ENCODE peak calls at places on chromosomes 7 and 10, in seven cellular contexts. X is heart right ventricle; V is esophagus squamous epithelium; F is CD4-positive, alpha-beta memory T cell; I is naive thymus-derived CD4-positive, alpha-beta T cell; Q is stomach; C is Peyer's patch. T is an unnamed sample. For H3K4me1, the result is how much of the 10 kb centered on the place peaks cover.

GRCh38 chr10:58969578-58969977 is 206.9 kb upstream of the PHYHIPL start:
- DNase-seq in X (no peak), V (no peak), F (no peak), I (no peak), Q (no peak), C (no peak), T (no peak)

GRCh38 chr10:30368065-30368718 is 19.1 kb upstream of the MTPAP start:
- DNase-seq in X (peak), V (no peak), F (no peak), I (no peak), Q (no peak), C (no peak), T (no peak)

GRCh38 chr7:43053968-43054367 is 58.5 kb upstream of the HECW1 start:
- DNase-seq in X (no peak), V (no peak), F (no peak), I (no peak), Q (no peak), C (no peak), T (no peak)

GRCh38 chr7:40673285-40673684 is 538.5 kb downstream of the SUGCT start:
- DNase-seq in X (no peak), V (no peak), F (no peak), I (no peak), Q (no peak), C (no peak), T (no peak)

GRCh38 chr7:144006029-144006428 is 5.9 kb downstream of the OR6B1 start:
- DNase-seq in X (no peak), V (no peak), F (no peak), I (no peak), Q (no peak), C (no peak), T (no peak)

GRCh38 chr7:69782917-69783684 is 184.8 kb downstream of the AUTS2 start:
- DNase-seq in X (peak), V (no peak), F (no peak), I (no peak), Q (no peak), C (no peak), T (no peak)

GRCh38 chr7:120165231-120165630 is 107.7 kb upstream of the KCND2 start:
- DNase-seq in X (no peak), V (no peak), F (no peak), I (no peak), Q (no peak), C (no peak), T (no peak)

GRCh38 chr7:144132262-144132661 is 9.3 kb downstream of the OR2A14 start:
- DNase-seq in X (no peak), V (no peak), F (no peak), I (no peak), Q (no peak), C (no peak), T (no peak)

GRCh38 chr7:106039486-106040060 is 72.5 kb downstream of the SYPL1 start:
- DNase-seq in X (no peak), V (no peak), F (no peak), I (no peak), Q (no peak), C (no peak), T (no peak)

GRCh38 chr7:38330861-38331709 is 57.6 kb upstream of the TARP start:
- DNase-seq in X (no peak), V (no peak), F (no peak), I (no peak), Q (no peak), C (no peak), T (no peak)

GRCh38 chr7:140342732-140343514 is 55.4 kb downstream of the SLC37A3 start:
- DNase-seq in X (peak), V (no peak), F (no peak), I (no peak), Q (peak), C (peak), T (no peak)

GRCh38 chr7:166370-167060 is 25.9 kb upstream of the FAM20C start:
- DNase-seq in X (no peak), V (no peak), F (no peak), I (no peak), Q (no peak), C (no peak), T (no peak)

GRCh38 chr7:30142710-30143109 is 7.9 kb downstream of the MTURN start:
- DNase-seq in X (no peak), V (no peak), F (no peak), I (no peak), Q (peak), C (no peak), T (no peak)

GRCh38 chr10:107548301-107548700 is 383.8 kb upstream of the SORCS1 start:
- DNase-seq in X (no peak), V (no peak), F (no peak), I (no peak), Q (no peak), C (no peak), T (no peak)

GRCh38 chr10:107546239-107546638 is 381.7 kb upstream of the SORCS1 start:
- DNase-seq in X (no peak), V (no peak), F (no peak), I (no peak), Q (no peak), C (no peak), T (no peak)

GRCh38 chr10:107544706-107545520 is 380.4 kb upstream of the SORCS1 start:
- DNase-seq in X (no peak), V (no peak), F (no peak), I (no peak), Q (no peak), C (no peak), T (no peak)

GRCh38 chr10:107546986-107547385 is 382.5 kb upstream of the SORCS1 start:
- DNase-seq in X (no peak), V (no peak), F (no peak), I (no peak), Q (no peak), C (no peak), T (no peak)

GRCh38 chr10:107545717-107546116 is 381.2 kb upstream of the SORCS1 start:
- DNase-seq in X (no peak), V (no peak), F (no peak), I (no peak), Q (no peak), C (no peak), T (no peak)
- H3K4me3 ChIP-seq in X (no peak), V (no peak), F (no peak), I (no peak), Q (no peak), C (no peak), T (no peak)

GRCh38 chr10:24385776-24386175 is 176.8 kb downstream of the KIAA1217 start:
- DNase-seq in X (no peak), V (no peak), F (no peak), I (no peak), Q (no peak), C (no peak), T (no peak)
- H3K27ac ChIP-seq in X (peak), V (no peak), F (no peak), I (no peak), Q (no peak), C (no peak), T (no peak)

GRCh38 chr10:60430836-60431597 is 41.3 kb upstream of the ANK3 start:
- DNase-seq in X (no peak), V (no peak), F (no peak), I (no peak), Q (no peak), C (no peak), T (no peak)
- H3K4me1 ChIP-seq in X (under half), V (under half), F (under half), I (under half), Q (under half), C (under half), T (under half)

GRCh38 chr10:63388421-63389031 is 77.3 kb downstream of the JMJD1C start:
- DNase-seq in X (no peak), V (no peak), F (peak), I (no peak), Q (no peak), C (no peak), T (peak)
- H3K4me3 ChIP-seq in X (no peak), V (no peak), F (peak), I (peak), Q (no peak), C (no peak), T (peak)

GRCh38 chr10:61869772-61870520 is 31.6 kb upstream of the ARID5B start:
- DNase-seq in X (no peak), V (no peak), F (no peak), I (no peak), Q (no peak), C (no peak), T (no peak)

GRCh38 chr10:61870521-61870895 is 31.0 kb upstream of the ARID5B start:
- DNase-seq in X (no peak), V (no peak), F (no peak), I (no peak), Q (no peak), C (no peak), T (no peak)

GRCh38 chr10:61871487-61871886 is 30.0 kb upstream of the ARID5B start:
- DNase-seq in X (no peak), V (no peak), F (no peak), I (no peak), Q (no peak), C (no peak), T (no peak)

GRCh38 chr10:61866700-61867368 is 34.7 kb upstream of the ARID5B start:
- DNase-seq in X (no peak), V (no peak), F (no peak), I (no peak), Q (no peak), C (no peak), T (no peak)

DNA sequence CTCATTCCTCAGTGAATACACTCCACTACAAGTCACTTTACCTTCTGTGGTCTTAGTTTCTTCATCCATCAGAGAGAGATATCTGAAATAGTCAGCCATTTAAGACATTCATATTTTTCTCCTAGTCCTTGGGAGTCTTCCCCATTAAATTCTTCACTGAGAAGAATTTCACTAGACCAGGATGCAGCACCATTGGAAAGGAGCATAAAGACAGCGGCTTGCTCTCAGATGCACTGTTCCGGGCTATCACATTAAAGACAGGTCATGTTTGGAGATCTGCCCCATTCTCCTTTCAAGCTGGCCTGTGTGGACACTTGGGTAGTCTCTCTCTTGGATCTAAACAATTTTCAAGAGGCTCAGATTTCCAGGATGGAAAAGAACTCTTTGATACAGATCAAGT is 32.2 kb upstream of the ARID5B start:
- DNase-seq in X (no peak), V (no peak), F (no peak), I (no peak), Q (no peak), C (no peak), T (no peak)
- H3K27ac ChIP-seq in X (no peak), V (no peak), F (no peak), I (no peak), Q (peak), C (no peak), T (no peak)

GRCh38 chr10:71850021-71850744 is 868 bp downstream of the PSAP start:
- DNase-seq in X (no peak), V (no peak), F (no peak), I (no peak), Q (no peak), C (no peak), T (peak)
- H3K4me1 ChIP-seq in X (under half), V (under half), F (under half), I (under half), Q (half or more), C (under half), T (under half)

GRCh38 chr10:101285093-101285463 is 55.8 kb upstream of the LBX1 start:
- DNase-seq in X (no peak), V (no peak), F (no peak), I (no peak), Q (no peak), C (no peak), T (no peak)
- H3K4me3 ChIP-seq in X (no peak), V (no peak), F (no peak), I (no peak), Q (no peak), C (no peak), T (no peak)

GRCh38 chr7:10300557-10300956 is 673.1 kb upstream of the PHF14 start:
- DNase-seq in X (no peak), V (no peak), F (no peak), I (no peak), Q (peak), C (no peak), T (no peak)
- H3K27ac ChIP-seq in X (no peak), V (no peak), F (no peak), I (no peak), Q (no peak), C (no peak), T (no peak)

GRCh38 chr7:134787720-134788119 is 8.3 kb downstream of the CALD1 start:
- DNase-seq in X (no peak), V (no peak), F (no peak), I (no peak), Q (no peak), C (no peak), T (no peak)
- H3K4me1 ChIP-seq in X (under half), V (under half), F (under half), I (under half), Q (half or more), C (under half), T (under half)

T was measured in CD4-positive, CD25-positive, alpha-beta regulatory T cell.